ENCODE peak calls at places on chromosomes 4 and X, in nine cellular contexts. O is BJ; U is heart right ventricle; E is AG08395; G is progenitor cell of endocrine pancreas; J is small intestine; M is C1 segment of cervical spinal cord; T is H9; L is naive thymus-derived CD8-positive, alpha-beta T cell. Y is an unnamed sample.

GRCh38 chr4:140497428-140497775 is 691 bp downstream of the MGAT4D start:
- DNase-seq in T (no peak), M (no peak), J (no peak), O (no peak), E (no peak), U (no peak), L (no peak), G (no peak), Y (no peak)

GRCh38 chr4:124278477-124278876 is 434.1 kb downstream of the ANKRD50 start:
- DNase-seq in O (peak; percentile 54), J (no peak), U (no peak), T (no peak), G (no peak), L (no peak), E (no peak), M (no peak), Y (no peak)

GRCh38 chrX:110408949-110409588 is 50.4 kb downstream of the RTL9 start:
- DNase-seq in U (no peak), L (no peak), T (no peak), J (no peak), O (no peak), M (no peak), E (no peak), G (no peak), Y (no peak)

GRCh38 chr4:23887989-23888388 is 1.9 kb downstream of the PPARGC1A start:
- DNase-seq in E (no peak), G (no peak), J (peak; percentile 30), L (no peak), U (no peak), M (no peak), T (no peak), O (no peak), Y (no peak)

GRCh38 chrX:66635360-66635759 is 3.5 kb downstream of the EDA2R start:
- DNase-seq in J (no peak), E (peak; percentile 53), L (no peak), U (no peak), O (peak; percentile 68), M (no peak), G (no peak), T (no peak), Y (no peak)

GRCh38 chrX:37922926-37923325 is 75.6 kb upstream of the DYNLT3 start:
- DNase-seq in O (no peak), U (no peak), M (no peak), L (no peak), E (no peak), T (no peak), J (peak; percentile 28), G (no peak), Y (no peak)

GRCh38 chr4:4590496-4590895 is 48.6 kb upstream of the STX18 start:
- DNase-seq in M (no peak), G (no peak), J (no peak), L (no peak), E (peak; percentile 58), U (no peak), O (no peak), T (no peak), Y (no peak)

GRCh38 chr4:15234585-15235126 is 193.2 kb upstream of the C1QTNF7 start:
- DNase-seq in O (peak; percentile 93), T (no peak), L (no peak), G (no peak), M (no peak), J (no peak), U (peak; percentile 30), E (peak; percentile 89), Y (peak; percentile 88)

GRCh38 chr4:25966171-25966570 is 52.2 kb downstream of the SMIM20 start:
- DNase-seq in O (no peak), L (no peak), M (no peak), G (no peak), E (no peak), U (no peak), J (no peak), T (no peak), Y (no peak)

GRCh38 chrX:55907968-55908607 is 190.5 kb downstream of the RRAGB start:
- DNase-seq in L (peak; percentile 40), O (no peak), U (peak; percentile 38), G (peak; percentile 51), M (no peak), E (peak; percentile 66), J (peak; percentile 58), T (peak; percentile 83), Y (no peak)

GRCh38 chrX:56813318-56813837 is 84.3 kb downstream of the NBDY start:
- DNase-seq in O (no peak), G (no peak), U (no peak), L (peak; percentile 49), E (peak; percentile 61), M (no peak), J (no peak), T (peak; percentile 14), Y (peak; percentile 56)

GRCh38 chr4:123924536-123924935 is 527.9 kb downstream of the SPRY1 start:
- DNase-seq in L (no peak), J (no peak), M (no peak), G (no peak), T (no peak), U (no peak), O (no peak), E (no peak), Y (no peak)

GRCh38 chrX:70166601-70167590 is 10.4 kb upstream of the DGAT2L6 start:
- DNase-seq in O (no peak), M (no peak), G (no peak), U (no peak), L (no peak), J (no peak), E (peak; percentile 27), T (no peak), Y (no peak)

GRCh38 chr4:145186719-145187118 is 6.3 kb upstream of the OTUD4 start:
- DNase-seq in E (no peak), U (no peak), L (no peak), T (no peak), G (no peak), M (no peak), J (no peak), O (no peak), Y (no peak)

GRCh38 chrX:51837926-51838325 is 55.5 kb upstream of the MAGED1 start:
- DNase-seq in J (peak; percentile 27), T (no peak), G (no peak), U (peak; percentile 22), M (no peak), E (no peak), L (no peak), O (peak; percentile 10), Y (peak; percentile 20)

GRCh38 chr4:57064811-57065711 is 45.1 kb downstream of the IGFBP7 start:
- DNase-seq in T (no peak), O (peak; percentile 73), G (no peak), J (no peak), E (peak; percentile 70), U (peak; percentile 45), L (no peak), M (no peak), Y (peak; percentile 70)

GRCh38 chr4:186557486-186557885 is 2.1 kb upstream of the MTNR1A start:
- DNase-seq in T (no peak), U (no peak), L (no peak), E (peak; percentile 60), M (no peak), G (no peak), O (peak; percentile 17), J (no peak), Y (no peak)

GRCh38 chrX:150874448-150874847 is 24.0 kb downstream of the CD99L2 start:
- DNase-seq in T (no peak), U (no peak), J (no peak), G (no peak), E (no peak), O (no peak), L (no peak), M (no peak), Y (no peak)

GRCh38 chrX:23804578-23804977 is 21.6 kb downstream of the SAT1 start:
- DNase-seq in L (no peak), J (no peak), O (no peak), U (no peak), G (no peak), M (no peak), E (no peak), T (no peak), Y (no peak)

GRCh38 chr4:8205241-8205707 is 6.2 kb downstream of the SH3TC1 start:
- DNase-seq in U (no peak), O (no peak), E (no peak), G (no peak), L (no peak), T (no peak), M (no peak), J (no peak), Y (no peak)

GRCh38 chrX:71660562-71661416 is 6.6 kb upstream of the LOC101059915 start:
- DNase-seq in M (no peak), U (no peak), O (no peak), E (no peak), L (no peak), G (no peak), J (no peak), T (no peak), Y (no peak)

GRCh38 chrX:145552643-145553042 is 265.0 kb upstream of the SLITRK2 start:
- DNase-seq in T (no peak), G (no peak), U (no peak), L (no peak), J (no peak), E (no peak), O (no peak), M (no peak), Y (no peak)

GRCh38 chrX:131066237-131066636 is 8.1 kb downstream of the ARHGAP36 start:
- DNase-seq in U (no peak), G (no peak), L (no peak), O (no peak), M (no peak), T (no peak), E (no peak), J (no peak), Y (no peak)

GRCh38 chrX:113539599-113540356 is 699.1 kb upstream of the AMOT start:
- DNase-seq in O (no peak), L (no peak), E (no peak), J (no peak), T (no peak), U (no peak), G (no peak), M (no peak), Y (no peak)

GRCh38 chr4:71827811-71828210 is 43.9 kb upstream of the GC start:
- DNase-seq in J (no peak), E (no peak), T (peak; percentile 36), M (no peak), O (no peak), L (no peak), G (no peak), U (no peak), Y (no peak)

GRCh38 chr4:99483636-99484035 is 27.2 kb upstream of the C4orf17 start:
- DNase-seq in M (no peak), U (no peak), G (no peak), E (no peak), O (no peak), T (no peak), J (no peak), L (no peak), Y (no peak)

GRCh38 chr4:167903291-167903721 is 189.0 kb upstream of the ANXA10 start:
- DNase-seq in O (no peak), T (no peak), J (no peak), E (no peak), L (no peak), M (no peak), G (no peak), U (no peak), Y (no peak)

GRCh38 chr4:18390655-18391369 is 369.3 kb upstream of the LCORL start:
- DNase-seq in U (no peak), E (no peak), J (no peak), T (no peak), L (no peak), M (no peak), O (no peak), G (no peak), Y (no peak)

GRCh38 chr4:26729027-26729426 is 131.6 kb upstream of the STIM2 start:
- DNase-seq in O (no peak), M (no peak), T (no peak), U (no peak), E (no peak), J (peak; percentile 25), L (no peak), G (no peak), Y (no peak)

GRCh38 chr4:147362868-147363440 is 117.9 kb upstream of the EDNRA start:
- DNase-seq in L (no peak), T (no peak), J (peak; percentile 40), E (peak; percentile 31), U (peak; percentile 84), M (no peak), G (no peak), O (no peak), Y (no peak)

GRCh38 chrX:70509078-70509477 is 64.4 kb downstream of the DLG3 start:
- DNase-seq in L (no peak), J (no peak), E (no peak), U (no peak), M (no peak), G (no peak), O (no peak), T (no peak), Y (no peak)

Y was measured in AG09319.